ENCODE peak calls at places on chromosomes 2 and 18, in five cellular contexts. One of them, this sample, is unnamed.

GRCh38 chr2:42404666-42405065 is 43.6 kb upstream of the COX7A2L start:
- DNase-seq in omental fat pad: no peak
- DNase-seq in upper lobe of right lung: no peak
- DNase-seq in body of pancreas: no peak
- DNase-seq in GM12865: no peak
- DNase-seq in this sample: no peak

GRCh38 chr2:70947556-70948184 is 12.0 kb downstream of the ATP6V1B1 start:
- DNase-seq in omental fat pad: no peak
- DNase-seq in upper lobe of right lung: peak; percentile 28
- DNase-seq in body of pancreas: peak; percentile 11
- DNase-seq in GM12865: no peak
- DNase-seq in this sample: no peak

GRCh38 chr18:75482880-75483279 is 55.4 kb upstream of the SMIM21 start:
- DNase-seq in omental fat pad: no peak
- DNase-seq in upper lobe of right lung: no peak
- DNase-seq in body of pancreas: no peak
- DNase-seq in GM12865: no peak
- DNase-seq in this sample: no peak

GRCh38 chr18:65567372-65567771 is 183.4 kb upstream of the CDH7 start:
- DNase-seq in omental fat pad: no peak
- DNase-seq in upper lobe of right lung: no peak
- DNase-seq in body of pancreas: no peak
- DNase-seq in GM12865: no peak
- DNase-seq in this sample: no peak

GRCh38 chr2:101718993-101719571 is 21.6 kb downstream of the MAP4K4 start:
- DNase-seq in omental fat pad: no peak
- DNase-seq in upper lobe of right lung: no peak
- DNase-seq in body of pancreas: no peak
- DNase-seq in GM12865: no peak
- DNase-seq in this sample: no peak

GRCh38 chr2:181250691-181251090 is 206.5 kb upstream of the ITGA4 start:
- DNase-seq in omental fat pad: no peak
- DNase-seq in upper lobe of right lung: no peak
- DNase-seq in body of pancreas: no peak
- DNase-seq in GM12865: no peak
- DNase-seq in this sample: no peak

GRCh38 chr2:167264380-167264779 is 376.1 kb downstream of the XIRP2 start:
- DNase-seq in omental fat pad: no peak
- DNase-seq in upper lobe of right lung: no peak
- DNase-seq in body of pancreas: no peak
- DNase-seq in GM12865: peak; percentile 2
- DNase-seq in this sample: no peak

GRCh38 chr2:113157108-113157896 is 16.5 kb upstream of the PSD4 start:
- DNase-seq in omental fat pad: no peak
- DNase-seq in upper lobe of right lung: peak; percentile 90
- DNase-seq in body of pancreas: peak; percentile 79
- DNase-seq in GM12865: peak; percentile 30
- DNase-seq in this sample: no peak

GRCh38 chr2:147173186-147173575 is 671.6 kb upstream of the ACVR2A start:
- DNase-seq in omental fat pad: no peak
- DNase-seq in upper lobe of right lung: no peak
- DNase-seq in body of pancreas: no peak
- DNase-seq in GM12865: no peak
- DNase-seq in this sample: no peak

GRCh38 chr2:198657520-198658121 is 800.1 kb downstream of the SATB2 start:
- DNase-seq in omental fat pad: no peak
- DNase-seq in upper lobe of right lung: no peak
- DNase-seq in body of pancreas: no peak
- DNase-seq in GM12865: peak; percentile 26
- DNase-seq in this sample: no peak

GRCh38 chr2:60831921-60832320 is 49.5 kb upstream of the REL start:
- DNase-seq in omental fat pad: no peak
- DNase-seq in upper lobe of right lung: no peak
- DNase-seq in body of pancreas: no peak
- DNase-seq in GM12865: no peak
- DNase-seq in this sample: no peak

GRCh38 chr2:55175254-55176093 is 56.6 kb downstream of the CLHC1 start:
- DNase-seq in omental fat pad: no peak
- DNase-seq in upper lobe of right lung: no peak
- DNase-seq in body of pancreas: no peak
- DNase-seq in GM12865: peak; percentile 50
- DNase-seq in this sample: no peak

GRCh38 chr2:198901894-198902293 is 555.8 kb downstream of the SATB2 start:
- DNase-seq in omental fat pad: no peak
- DNase-seq in upper lobe of right lung: no peak
- DNase-seq in body of pancreas: no peak
- DNase-seq in GM12865: no peak
- DNase-seq in this sample: no peak

GRCh38 chr2:56267412-56267788 is 83.6 kb downstream of the CCDC85A start:
- DNase-seq in omental fat pad: no peak
- DNase-seq in upper lobe of right lung: no peak
- DNase-seq in body of pancreas: no peak
- DNase-seq in GM12865: no peak
- DNase-seq in this sample: no peak

GRCh38 chr2:74414913-74415761 is 6.3 kb downstream of the C2orf81 start:
- DNase-seq in omental fat pad: no peak
- DNase-seq in upper lobe of right lung: peak; percentile 74
- DNase-seq in body of pancreas: peak; percentile 38
- DNase-seq in GM12865: no peak
- DNase-seq in this sample: peak; percentile 42

GRCh38 chr18:74722237-74722636 is 124.6 kb downstream of the ZNF407 start:
- DNase-seq in omental fat pad: no peak
- DNase-seq in upper lobe of right lung: no peak
- DNase-seq in body of pancreas: no peak
- DNase-seq in GM12865: no peak
- DNase-seq in this sample: no peak

GRCh38 chr18:79871026-79871390 is 73.3 kb downstream of the KCNG2 start:
- DNase-seq in omental fat pad: no peak
- DNase-seq in upper lobe of right lung: peak; percentile 55
- DNase-seq in body of pancreas: no peak
- DNase-seq in GM12865: no peak
- DNase-seq in this sample: peak; percentile 8

GRCh38 chr2:151946856-151947523 is 118.8 kb upstream of the ARL5A start:
- DNase-seq in omental fat pad: peak; percentile 27
- DNase-seq in upper lobe of right lung: no peak
- DNase-seq in body of pancreas: peak; percentile 40
- DNase-seq in GM12865: peak; percentile 47
- DNase-seq in this sample: peak; percentile 60

GRCh38 chr2:156398176-156398575 is 38.0 kb upstream of the GPD2 start:
- DNase-seq in omental fat pad: no peak
- DNase-seq in upper lobe of right lung: no peak
- DNase-seq in body of pancreas: no peak
- DNase-seq in GM12865: no peak
- DNase-seq in this sample: no peak

GRCh38 chr18:44325903-44326650 is 354.6 kb upstream of the SETBP1 start:
- DNase-seq in omental fat pad: peak; percentile 70
- DNase-seq in upper lobe of right lung: no peak
- DNase-seq in body of pancreas: peak; percentile 70
- DNase-seq in GM12865: peak; percentile 54
- DNase-seq in this sample: peak; percentile 59

GRCh38 chr2:221676566-221677172 is 104.6 kb upstream of the EPHA4 start:
- DNase-seq in omental fat pad: no peak
- DNase-seq in upper lobe of right lung: no peak
- DNase-seq in body of pancreas: no peak
- DNase-seq in GM12865: no peak
- DNase-seq in this sample: no peak

GRCh38 chr18:56490942-56491341 is 147.4 kb downstream of the TXNL1 start:
- DNase-seq in omental fat pad: no peak
- DNase-seq in upper lobe of right lung: no peak
- DNase-seq in body of pancreas: no peak
- DNase-seq in GM12865: no peak
- DNase-seq in this sample: no peak

GRCh38 chr2:88880441-88880953 is 189.0 kb downstream of the RPIA start:
- DNase-seq in omental fat pad: no peak
- DNase-seq in upper lobe of right lung: no peak
- DNase-seq in body of pancreas: peak; percentile 33
- DNase-seq in GM12865: peak; percentile 72
- DNase-seq in this sample: no peak

GRCh38 chr2:235740821-235741220 is 247.0 kb downstream of the AGAP1 start:
- DNase-seq in omental fat pad: no peak
- DNase-seq in upper lobe of right lung: no peak
- DNase-seq in body of pancreas: no peak
- DNase-seq in GM12865: no peak
- DNase-seq in this sample: no peak

GRCh38 chr2:197189770-197190434 is 120.7 kb downstream of the ANKRD44 start:
- DNase-seq in omental fat pad: no peak
- DNase-seq in upper lobe of right lung: no peak
- DNase-seq in body of pancreas: no peak
- DNase-seq in GM12865: no peak
- DNase-seq in this sample: no peak

GRCh38 chr2:197195591-197195990 is 115.0 kb downstream of the ANKRD44 start:
- DNase-seq in omental fat pad: no peak
- DNase-seq in upper lobe of right lung: no peak
- DNase-seq in body of pancreas: no peak
- DNase-seq in GM12865: no peak
- DNase-seq in this sample: no peak

GRCh38 chr2:197196737-197197136 is 113.8 kb downstream of the ANKRD44 start:
- DNase-seq in omental fat pad: no peak
- DNase-seq in upper lobe of right lung: no peak
- DNase-seq in body of pancreas: no peak
- DNase-seq in GM12865: no peak
- DNase-seq in this sample: no peak

GRCh38 chr2:197191948-197192338 is 118.6 kb downstream of the ANKRD44 start:
- DNase-seq in omental fat pad: no peak
- DNase-seq in upper lobe of right lung: no peak
- DNase-seq in body of pancreas: no peak
- DNase-seq in GM12865: peak; percentile 79
- DNase-seq in this sample: no peak

GRCh38 chr2:197191177-197191947 is 119.2 kb downstream of the ANKRD44 start:
- DNase-seq in omental fat pad: no peak
- DNase-seq in upper lobe of right lung: no peak
- DNase-seq in body of pancreas: no peak
- DNase-seq in GM12865: peak; percentile 68
- DNase-seq in this sample: no peak
- TF ChIP-seq CTCF in omental fat pad: no peak
- TF ChIP-seq CTCF in upper lobe of right lung: peak; percentile 70
- TF ChIP-seq CTCF in body of pancreas: peak; percentile 86
- TF ChIP-seq CTCF in GM12865: peak; percentile 44
- TF ChIP-seq CTCF in this sample: peak; percentile 57

DNA sequence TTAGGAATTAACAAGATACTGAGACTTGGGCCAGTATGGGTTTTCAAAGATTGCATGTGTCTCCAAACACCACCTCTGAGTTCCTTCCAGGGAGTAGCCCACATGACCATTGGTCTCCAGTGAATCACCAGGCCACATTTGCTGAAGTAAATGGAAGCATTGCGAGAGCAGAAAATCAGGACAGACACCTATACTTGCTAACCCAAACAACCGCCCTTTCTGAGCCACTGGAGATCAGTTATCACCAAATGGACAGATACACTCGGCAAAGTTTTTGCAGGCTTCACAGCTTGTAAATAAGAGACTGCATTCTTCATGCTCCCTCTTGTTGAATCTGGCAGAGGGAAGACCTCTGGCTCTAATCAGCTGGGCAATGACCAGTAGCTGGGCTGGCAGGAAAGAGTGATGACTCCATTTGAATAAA is 41.0 kb downstream of the GATA6 start:
- DNase-seq in omental fat pad: no peak
- DNase-seq in upper lobe of right lung: no peak
- DNase-seq in body of pancreas: no peak
- DNase-seq in GM12865: no peak
- DNase-seq in this sample: no peak
- TF ChIP-seq CTCF in omental fat pad: no peak
- TF ChIP-seq CTCF in upper lobe of right lung: no peak
- TF ChIP-seq CTCF in body of pancreas: no peak
- TF ChIP-seq CTCF in GM12865: no peak
- TF ChIP-seq CTCF in this sample: no peak

GRCh38 chr2:121128741-121129659 is 156.0 kb downstream of the TFCP2L1 start:
- DNase-seq in omental fat pad: no peak
- DNase-seq in upper lobe of right lung: peak; percentile 80
- DNase-seq in body of pancreas: peak; percentile 61
- DNase-seq in GM12865: peak; percentile 31
- DNase-seq in this sample: no peak
- TF ChIP-seq CTCF in omental fat pad: no peak
- TF ChIP-seq CTCF in upper lobe of right lung: peak; percentile 52
- TF ChIP-seq CTCF in body of pancreas: peak; percentile 47
- TF ChIP-seq CTCF in GM12865: peak; percentile 45
- TF ChIP-seq CTCF in this sample: no peak

DNA sequence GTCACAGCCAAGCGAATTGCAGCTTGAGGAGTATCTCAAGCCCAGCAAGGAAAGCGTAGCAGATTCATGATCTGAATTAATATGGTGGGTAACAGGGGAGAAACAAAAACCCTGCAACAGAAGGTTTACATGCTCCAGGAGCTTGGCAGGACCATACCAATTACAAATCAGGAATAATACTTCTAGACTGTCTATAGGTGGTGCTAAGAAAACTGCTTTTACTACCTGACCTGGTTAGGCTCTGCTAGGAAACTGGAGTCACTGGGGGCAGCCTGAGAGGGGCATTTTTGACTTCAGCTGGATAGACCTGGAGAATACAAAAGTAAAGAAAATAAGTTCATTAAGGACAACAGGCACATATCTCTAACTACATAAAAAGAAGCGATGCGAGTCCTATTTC is 24.6 kb upstream of the SPOPL start:
- DNase-seq in omental fat pad: no peak
- DNase-seq in upper lobe of right lung: no peak
- DNase-seq in body of pancreas: no peak
- DNase-seq in GM12865: no peak
- DNase-seq in this sample: no peak
- TF ChIP-seq CTCF in omental fat pad: no peak
- TF ChIP-seq CTCF in upper lobe of right lung: no peak
- TF ChIP-seq CTCF in body of pancreas: no peak
- TF ChIP-seq CTCF in GM12865: no peak
- TF ChIP-seq CTCF in this sample: no peak

GRCh38 chr18:49968649-49969309 is 155.4 kb upstream of the ACAA2 start:
- DNase-seq in omental fat pad: no peak
- DNase-seq in upper lobe of right lung: no peak
- DNase-seq in body of pancreas: no peak
- DNase-seq in GM12865: no peak
- DNase-seq in this sample: no peak
- TF ChIP-seq CTCF in omental fat pad: no peak
- TF ChIP-seq CTCF in upper lobe of right lung: no peak
- TF ChIP-seq CTCF in body of pancreas: no peak
- TF ChIP-seq CTCF in GM12865: no peak
- TF ChIP-seq CTCF in this sample: no peak